ENCODE peak calls at places on chromosomes 7 and 10, in ten cellular contexts. R, X, W, A, V, P, B, C, S and J are unnamed samples.

GRCh38 chr10:128563387-128563786 is 437.2 kb upstream of the MKI67 start:
- DNase-seq in B (no peak), V (no peak), P (no peak), S (no peak), X (no peak), C (no peak), A (no peak), W (no peak), R (no peak), J (no peak)

GRCh38 chr7:47357863-47358262 is 224.0 kb downstream of the TNS3 start:
- DNase-seq in C (no peak), B (no peak), P (no peak), R (no peak), A (no peak), X (no peak), W (no peak), S (no peak), V (no peak), J (no peak)

GRCh38 chr7:44767912-44768662 is 19.4 kb downstream of the ZMIZ2 start:
- DNase-seq in C (no peak), W (peak; percentile 56), R (peak; percentile 17), P (peak; percentile 83), X (peak; percentile 80), S (peak; percentile 68), A (no peak), V (no peak), B (peak; percentile 41), J (peak; percentile 80)

GRCh38 chr7:104264281-104264680 is 56.5 kb upstream of the ORC5 start:
- DNase-seq in R (no peak), C (no peak), S (no peak), V (no peak), W (no peak), B (no peak), A (no peak), X (no peak), P (peak; percentile 16), J (no peak)

GRCh38 chr10:70906953-70907618 is 18.7 kb upstream of the PCBD1 start:
- DNase-seq in B (no peak), W (no peak), A (no peak), S (no peak), V (no peak), R (no peak), X (no peak), P (no peak), C (no peak), J (no peak)

GRCh38 chr10:108439397-108439796 is 1274.9 kb upstream of the SORCS1 start:
- DNase-seq in R (no peak), V (no peak), W (no peak), S (no peak), X (no peak), B (no peak), A (no peak), P (peak; percentile 17), C (no peak), J (peak; percentile 20)

GRCh38 chr10:122127943-122128342 is 139.0 kb downstream of the TACC2 start:
- DNase-seq in C (no peak), V (no peak), P (no peak), S (no peak), A (no peak), B (no peak), X (no peak), W (no peak), R (no peak), J (no peak)

GRCh38 chr7:106794276-106795136 is 70.6 kb upstream of the PIK3CG start:
- DNase-seq in A (no peak), R (no peak), V (no peak), B (no peak), S (no peak), W (no peak), X (peak; percentile 14), C (no peak), P (no peak), J (no peak)

GRCh38 chr7:142896741-142897379 is 11.3 kb upstream of the TRPV6 start:
- DNase-seq in P (no peak), C (no peak), S (no peak), X (no peak), V (no peak), R (no peak), A (no peak), W (no peak), B (no peak), J (no peak)

GRCh38 chr10:7475954-7476353 is 65.1 kb upstream of the SFMBT2 start:
- DNase-seq in C (no peak), S (no peak), X (no peak), A (no peak), R (no peak), P (no peak), W (no peak), V (no peak), B (no peak), J (peak; percentile 67)

GRCh38 chr7:14836571-14837189 is 65.9 kb downstream of the DGKB start:
- DNase-seq in B (peak; percentile 6), W (peak; percentile 44), X (peak; percentile 98), S (peak; percentile 13), R (no peak), C (no peak), A (no peak), V (no peak), P (peak; percentile 63), J (peak; percentile 60)

GRCh38 chr10:116470768-116471415 is 43.2 kb downstream of the PNLIPRP3 start:
- DNase-seq in C (no peak), R (no peak), S (no peak), X (no peak), W (no peak), B (no peak), V (no peak), A (no peak), P (no peak), J (no peak)

GRCh38 chr10:11120711-11121110 is 103.0 kb downstream of the CELF2 start:
- DNase-seq in V (no peak), R (no peak), P (no peak), S (no peak), W (no peak), A (no peak), C (no peak), B (no peak), X (no peak), J (no peak)

GRCh38 chr7:103640031-103640779 is 194.2 kb upstream of the SLC26A5 start:
- DNase-seq in C (no peak), R (no peak), W (no peak), B (no peak), X (no peak), S (peak; percentile 30), A (no peak), V (no peak), P (peak; percentile 7), J (no peak)

GRCh38 chr7:40015790-40016296 is 65.8 kb downstream of the CDK13 start:
- DNase-seq in X (peak; percentile 59), R (no peak), W (no peak), C (no peak), B (peak; percentile 12), S (no peak), V (no peak), P (peak; percentile 70), A (no peak), J (peak; percentile 56)

GRCh38 chr7:77481615-77482014 is 55.5 kb upstream of the PTPN12 start:
- DNase-seq in W (no peak), C (no peak), S (no peak), A (no peak), B (no peak), V (no peak), X (no peak), P (no peak), R (no peak), J (no peak)

GRCh38 chr7:115789901-115790300 is 240.7 kb downstream of the TFEC start:
- DNase-seq in R (no peak), V (no peak), X (no peak), C (no peak), W (no peak), A (no peak), P (no peak), S (no peak), B (no peak), J (no peak)

GRCh38 chr10:14670551-14671240 is 104.0 kb downstream of the FAM107B start:
- DNase-seq in R (no peak), P (peak; percentile 4), S (peak; percentile 77), C (no peak), V (no peak), B (no peak), A (no peak), X (no peak), W (no peak), J (peak; percentile 65)

GRCh38 chr10:75407716-75408511 is 6.3 kb upstream of the ZNF503 start:
- DNase-seq in R (no peak), B (no peak), S (no peak), P (no peak), V (no peak), W (no peak), C (no peak), X (no peak), A (no peak), J (peak; percentile 25)